ENCODE peak calls at places on chromosome 18, in four cellular contexts. One of them, this sample, is unnamed.

GRCh38 chr18:27175914-27176313 is 9.2 kb downstream of the CHST9 start:
- DNase-seq in HCT116: no peak
- DNase-seq in SK-N-SH: no peak
- DNase-seq in T47D: no peak
- DNase-seq in this sample: no peak

GRCh38 chr18:67302043-67302442 is 214.5 kb downstream of the DSEL start:
- DNase-seq in HCT116: no peak
- DNase-seq in SK-N-SH: no peak
- DNase-seq in T47D: no peak
- DNase-seq in this sample: no peak

GRCh38 chr18:44518091-44518490 is 162.6 kb upstream of the SETBP1 start:
- DNase-seq in HCT116: no peak
- DNase-seq in SK-N-SH: no peak
- DNase-seq in T47D: no peak
- DNase-seq in this sample: no peak

GRCh38 chr18:12376034-12376717 is 851 bp downstream of the AFG3L2 start:
- DNase-seq in HCT116: no peak
- DNase-seq in SK-N-SH: peak
- DNase-seq in T47D: no peak
- DNase-seq in this sample: no peak

GRCh38 chr18:79368681-79369080 is 27.0 kb upstream of the NFATC1 start:
- DNase-seq in HCT116: no peak
- DNase-seq in SK-N-SH: no peak
- DNase-seq in T47D: no peak
- DNase-seq in this sample: no peak

GRCh38 chr18:76922107-76922506 is 99.8 kb downstream of the ZNF236 start:
- DNase-seq in HCT116: peak
- DNase-seq in SK-N-SH: peak
- DNase-seq in T47D: peak
- DNase-seq in this sample: peak

GRCh38 chr18:61898576-61899205 is 5.9 kb upstream of the RNF152 start:
- DNase-seq in HCT116: no peak
- DNase-seq in SK-N-SH: no peak
- DNase-seq in T47D: no peak
- DNase-seq in this sample: no peak

GRCh38 chr18:76751538-76751890 is 70.8 kb upstream of the ZNF236 start:
- DNase-seq in HCT116: no peak
- DNase-seq in SK-N-SH: no peak
- DNase-seq in T47D: no peak
- DNase-seq in this sample: no peak

GRCh38 chr18:1438458-1438910 is 533.8 kb downstream of the ADCYAP1 start:
- DNase-seq in HCT116: no peak
- DNase-seq in SK-N-SH: no peak
- DNase-seq in T47D: no peak
- DNase-seq in this sample: no peak

GRCh38 chr18:73940721-73941120 is 206.9 kb downstream of the FBXO15 start:
- DNase-seq in HCT116: no peak
- DNase-seq in SK-N-SH: no peak
- DNase-seq in T47D: no peak
- DNase-seq in this sample: no peak

GRCh38 chr18:48123324-48123723 is 192.9 kb upstream of the SMAD2 start:
- DNase-seq in HCT116: no peak
- DNase-seq in SK-N-SH: no peak
- DNase-seq in T47D: no peak
- DNase-seq in this sample: no peak

DNA sequence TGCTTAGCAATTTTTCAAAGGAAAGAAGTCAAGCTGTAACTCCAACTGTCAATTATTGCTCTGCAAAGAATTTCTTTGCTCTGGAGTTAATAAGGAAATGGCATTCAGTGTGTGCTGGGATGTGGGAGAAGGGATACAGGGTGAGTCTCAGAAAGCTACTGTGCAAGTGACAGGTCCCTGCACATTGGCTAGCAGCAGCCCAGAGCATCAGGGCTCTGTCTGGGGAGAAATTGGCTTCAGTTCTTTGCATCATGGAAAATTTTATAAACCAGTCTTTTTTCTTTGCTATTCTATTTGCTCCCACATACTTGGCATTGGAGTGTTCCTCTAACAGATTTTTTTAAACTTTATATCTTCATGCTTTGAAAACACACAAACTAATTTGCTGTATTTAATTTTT is 1.1 kb upstream of the SYT4 start:
- DNase-seq in HCT116: no peak
- DNase-seq in SK-N-SH: peak
- DNase-seq in T47D: no peak
- DNase-seq in this sample: no peak
- TF ChIP-seq JUND in HCT116: no peak
- TF ChIP-seq JUND in SK-N-SH: no peak
- TF ChIP-seq JUND in T47D: no peak
- TF ChIP-seq JUND in this sample: no peak

GRCh38 chr18:9547767-9548166 is 66.6 kb downstream of the PPP4R1 start:
- DNase-seq in HCT116: no peak
- DNase-seq in SK-N-SH: no peak
- DNase-seq in T47D: no peak
- DNase-seq in this sample: no peak
- TF ChIP-seq JUND in HCT116: no peak
- TF ChIP-seq JUND in SK-N-SH: no peak
- TF ChIP-seq JUND in T47D: no peak
- TF ChIP-seq JUND in this sample: no peak

DNA sequence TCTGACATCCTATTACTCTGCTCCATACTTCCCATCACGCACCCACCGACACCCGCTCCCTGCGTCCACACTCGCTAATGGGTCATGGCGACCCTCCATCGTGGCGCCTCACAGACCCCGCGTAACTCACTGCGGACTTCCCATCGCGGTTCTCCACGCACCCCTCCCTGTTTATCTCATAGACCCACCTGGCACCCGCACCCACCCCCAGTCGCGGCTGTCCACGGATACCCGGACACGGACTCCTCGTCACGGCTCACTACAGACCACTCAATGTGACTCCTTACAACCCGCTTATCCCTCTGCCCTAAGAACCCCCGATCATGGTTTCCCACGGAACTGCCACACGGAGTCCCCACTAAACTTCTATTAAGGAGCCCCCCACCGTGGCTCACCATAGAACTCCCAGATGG is 458 bp downstream of the CXXC1 start:
- DNase-seq in HCT116: no peak
- DNase-seq in SK-N-SH: no peak
- DNase-seq in T47D: no peak
- DNase-seq in this sample: peak
- TF ChIP-seq JUND in HCT116: no peak
- TF ChIP-seq JUND in SK-N-SH: no peak
- TF ChIP-seq JUND in T47D: no peak
- TF ChIP-seq JUND in this sample: no peak

DNA sequence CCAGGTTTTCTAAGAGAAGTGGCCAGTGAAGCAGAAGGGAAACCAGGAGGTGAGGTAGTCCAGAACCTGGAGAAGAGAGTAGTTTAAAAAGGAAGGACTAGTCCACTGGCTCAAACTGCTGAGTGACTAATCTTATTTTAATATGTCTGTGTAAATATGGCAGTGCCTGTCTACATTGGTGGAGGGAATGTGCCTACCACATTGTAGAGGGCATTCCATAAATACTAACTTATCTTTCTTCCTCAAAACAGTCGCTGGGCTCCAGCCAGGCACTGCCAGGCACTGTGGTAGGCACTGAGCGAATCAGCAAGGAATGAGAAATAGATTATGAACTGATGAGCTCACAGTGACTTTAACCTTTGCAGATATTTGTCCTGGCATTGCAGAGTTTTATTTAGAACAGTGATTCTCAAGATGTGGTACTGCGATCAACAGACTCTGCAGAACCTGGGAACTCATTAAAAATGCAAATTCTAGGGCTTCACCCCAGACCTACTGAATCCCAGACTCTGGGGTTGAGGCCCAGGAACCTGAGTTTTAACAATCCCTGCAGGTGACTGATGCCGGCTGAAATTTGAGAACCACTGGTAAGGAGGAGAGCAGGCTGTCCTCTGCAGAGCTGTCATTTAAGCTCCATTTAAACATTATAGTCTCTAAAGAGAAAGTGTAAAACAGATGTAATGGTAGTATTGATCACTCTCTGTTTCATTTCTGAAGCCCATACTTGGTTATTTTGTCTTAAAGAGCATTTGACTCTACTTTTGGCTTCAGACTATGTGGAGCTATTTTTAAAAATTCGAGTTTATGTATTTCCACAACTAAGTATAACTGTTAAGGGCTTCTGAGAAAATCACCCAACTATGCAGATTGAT is 487.9 kb downstream of the DLGAP1 start:
- DNase-seq in HCT116: no peak
- DNase-seq in SK-N-SH: no peak
- DNase-seq in T47D: no peak
- DNase-seq in this sample: no peak
- TF ChIP-seq JUND in HCT116: no peak
- TF ChIP-seq JUND in SK-N-SH: peak
- TF ChIP-seq JUND in T47D: no peak
- TF ChIP-seq JUND in this sample: no peak

GRCh38 chr18:7926526-7926925 is 359.4 kb downstream of the PTPRM start:
- DNase-seq in HCT116: peak
- DNase-seq in SK-N-SH: peak
- DNase-seq in T47D: no peak
- DNase-seq in this sample: peak
- TF ChIP-seq JUND in HCT116: no peak
- TF ChIP-seq JUND in SK-N-SH: no peak
- TF ChIP-seq JUND in T47D: no peak
- TF ChIP-seq JUND in this sample: no peak

DNA sequence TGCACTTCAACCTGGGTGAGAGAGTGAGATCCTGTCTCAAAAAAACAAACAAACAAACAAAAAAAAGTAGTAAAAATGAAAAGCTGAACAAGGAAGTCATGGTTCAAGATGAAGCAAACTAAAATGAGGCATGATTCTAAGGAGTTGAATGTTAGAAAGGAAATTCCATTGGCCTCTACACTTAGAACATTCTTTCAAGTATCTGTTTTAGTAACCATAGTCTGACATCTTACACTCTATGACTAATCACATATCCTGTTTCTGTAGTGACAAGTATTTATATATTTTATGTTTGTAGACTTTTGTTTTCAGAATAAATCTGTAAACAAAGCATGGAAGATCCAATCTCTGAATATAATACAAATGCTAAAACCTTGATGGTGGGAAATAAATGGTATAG is 164.1 kb downstream of the KIAA1328 start:
- DNase-seq in HCT116: no peak
- DNase-seq in SK-N-SH: no peak
- DNase-seq in T47D: no peak
- DNase-seq in this sample: no peak
- TF ChIP-seq JUND in HCT116: no peak
- TF ChIP-seq JUND in SK-N-SH: no peak
- TF ChIP-seq JUND in T47D: no peak
- TF ChIP-seq JUND in this sample: no peak

GRCh38 chr18:55337908-55338521 is 250.0 kb downstream of the TCF4 start:
- DNase-seq in HCT116: no peak
- DNase-seq in SK-N-SH: no peak
- DNase-seq in T47D: no peak
- DNase-seq in this sample: no peak
- TF ChIP-seq JUND in HCT116: no peak
- TF ChIP-seq JUND in SK-N-SH: no peak
- TF ChIP-seq JUND in T47D: no peak
- TF ChIP-seq JUND in this sample: no peak

GRCh38 chr18:23142285-23142929 is 7.1 kb downstream of the CABLES1 start:
- DNase-seq in HCT116: no peak
- DNase-seq in SK-N-SH: no peak
- DNase-seq in T47D: no peak
- DNase-seq in this sample: no peak

GRCh38 chr18:23143059-23143831 is 8.0 kb downstream of the CABLES1 start:
- DNase-seq in HCT116: peak
- DNase-seq in SK-N-SH: no peak
- DNase-seq in T47D: no peak
- DNase-seq in this sample: no peak

GRCh38 chr18:23144628-23145027 is 9.3 kb downstream of the CABLES1 start:
- DNase-seq in HCT116: no peak
- DNase-seq in SK-N-SH: no peak
- DNase-seq in T47D: no peak
- DNase-seq in this sample: no peak

GRCh38 chr18:23145613-23146012 is 10.3 kb downstream of the CABLES1 start:
- DNase-seq in HCT116: no peak
- DNase-seq in SK-N-SH: no peak
- DNase-seq in T47D: no peak
- DNase-seq in this sample: no peak

DNA sequence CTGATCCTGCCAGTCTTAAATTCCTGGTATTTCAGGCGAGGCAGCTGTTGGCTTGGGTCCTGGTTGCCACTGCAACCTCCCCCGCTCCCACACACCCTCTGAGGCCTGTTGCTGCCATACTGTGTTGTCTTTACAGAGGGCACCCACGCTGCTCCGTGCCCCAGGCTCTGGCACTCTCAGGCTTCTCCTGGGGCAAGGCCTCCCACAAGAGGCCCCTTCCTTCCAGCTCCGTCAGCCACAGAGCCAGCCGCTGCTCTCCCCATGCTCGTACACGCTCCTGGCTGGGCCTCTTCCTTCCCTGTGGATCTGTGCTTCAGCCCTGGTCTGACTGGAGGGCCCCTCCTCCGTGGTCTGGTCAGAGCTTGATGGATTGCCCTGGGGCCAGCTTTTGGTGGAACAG is 8.6 kb downstream of the CABLES1 start:
- DNase-seq in HCT116: no peak
- DNase-seq in SK-N-SH: peak
- DNase-seq in T47D: no peak
- DNase-seq in this sample: no peak
- TF ChIP-seq JUND in HCT116: no peak
- TF ChIP-seq JUND in SK-N-SH: no peak
- TF ChIP-seq JUND in T47D: no peak
- TF ChIP-seq JUND in this sample: no peak